ENCODE peak calls at places on chromosomes 5 and 9, in eight cellular contexts. P is posterior cingulate gyrus, J is IMR-90, Z is HT1080, K is SJSA1, F is PC-3, E is AG09309, R is transverse colon. H is an unnamed sample.
A peak's percentile ranks its signal among the peaks of the same experiment; 100 is the strongest.

GRCh38 chr5:143679777-143680176 is 132.2 kb upstream of the HMHB1 start:
- DNase-seq in P (no peak), J (peak; percentile 56), R (no peak), K (no peak), E (no peak), F (peak; percentile 80), Z (peak; percentile 47), H (no peak)

GRCh38 chr5:66821626-66822429 is 225.6 kb downstream of the MAST4 start:
- DNase-seq in P (no peak), K (no peak), R (no peak), F (no peak), Z (no peak), J (no peak), E (no peak), H (no peak)

GRCh38 chr5:181217111-181217804 is 5.8 kb upstream of the TRIM41 start:
- DNase-seq in F (peak; percentile 48), K (peak; percentile 78), Z (peak; percentile 69), P (peak; percentile 88), E (no peak), J (peak; percentile 55), R (peak; percentile 55), H (peak; percentile 57)

GRCh38 chr5:141914797-141915196 is 8.9 kb upstream of the DELE1 start:
- DNase-seq in R (no peak), P (no peak), F (no peak), Z (no peak), E (no peak), K (no peak), J (no peak), H (no peak)

GRCh38 chr9:107587175-107587963 is 97.8 kb upstream of the KLF4 start:
- DNase-seq in F (no peak), E (no peak), K (no peak), J (no peak), R (peak; percentile 88), P (no peak), Z (no peak), H (peak; percentile 39)

GRCh38 chr9:124017929-124018730 is 6.6 kb downstream of the LHX2 start:
- DNase-seq in R (no peak), F (no peak), P (peak; percentile 79), K (no peak), J (no peak), E (no peak), Z (no peak), H (no peak)

GRCh38 chr5:138369706-138370105 is 17.2 kb downstream of the KDM3B start:
- DNase-seq in K (no peak), J (no peak), P (no peak), F (no peak), R (no peak), Z (no peak), E (no peak), H (no peak)

GRCh38 chr9:85344901-85345300 is 396.9 kb downstream of the AGTPBP1 start:
- DNase-seq in F (no peak), Z (peak; percentile 25), R (no peak), P (no peak), E (no peak), K (no peak), J (no peak), H (no peak)

GRCh38 chr5:133873936-133874585 is 94.4 kb downstream of the C5orf15 start:
- DNase-seq in P (no peak), E (no peak), F (peak; percentile 57), R (no peak), K (no peak), Z (peak; percentile 78), J (peak; percentile 29), H (no peak)

GRCh38 chr5:181231444-181231843 is 8.4 kb downstream of the TRIM41 start:
- DNase-seq in E (no peak), R (no peak), K (no peak), J (no peak), F (no peak), Z (no peak), P (no peak), H (no peak)

GRCh38 chr5:120413706-120414105 is 50.4 kb upstream of the PRR16 start:
- DNase-seq in F (peak; percentile 52), J (no peak), R (no peak), E (no peak), Z (no peak), P (no peak), K (no peak), H (no peak)